ENCODE peak calls at places on chromosomes 13 and 19, in eight cellular contexts. One of them, this sample, is unnamed.

GRCh38 chr13:112078216-112078615 is 11.3 kb downstream of the SOX1 start:
- DNase-seq in thoracic aorta: no peak
- DNase-seq in HFFc6: no peak
- DNase-seq in CD4-positive, alpha-beta T cell: no peak
- DNase-seq in A549: no peak
- DNase-seq in upper lobe of left lung: no peak
- DNase-seq in retinal pigment epithelial cell: no peak
- DNase-seq in mucosa of descending colon: no peak
- DNase-seq in this sample: no peak

GRCh38 chr13:32947886-32948285 is 68.3 kb upstream of the KL start:
- DNase-seq in thoracic aorta: no peak
- DNase-seq in HFFc6: no peak
- DNase-seq in CD4-positive, alpha-beta T cell: no peak
- DNase-seq in A549: no peak
- DNase-seq in upper lobe of left lung: no peak
- DNase-seq in retinal pigment epithelial cell: no peak
- DNase-seq in mucosa of descending colon: no peak
- DNase-seq in this sample: no peak

GRCh38 chr13:41457589-41458186 is 338 bp downstream of the RGCC start:
- DNase-seq in thoracic aorta: no peak
- DNase-seq in HFFc6: no peak
- DNase-seq in CD4-positive, alpha-beta T cell: peak; percentile 35
- DNase-seq in A549: no peak
- DNase-seq in upper lobe of left lung: no peak
- DNase-seq in retinal pigment epithelial cell: no peak
- DNase-seq in mucosa of descending colon: peak; percentile 50
- DNase-seq in this sample: peak; percentile 4

GRCh38 chr19:58572818-58573657 is at the start of gene MZF1:
- DNase-seq in thoracic aorta: peak; percentile 100
- DNase-seq in HFFc6: peak; percentile 100
- DNase-seq in CD4-positive, alpha-beta T cell: peak; percentile 100
- DNase-seq in A549: peak; percentile 100
- DNase-seq in upper lobe of left lung: peak; percentile 100
- DNase-seq in retinal pigment epithelial cell: peak; percentile 100
- DNase-seq in mucosa of descending colon: peak; percentile 100
- DNase-seq in this sample: peak; percentile 99

GRCh38 chr19:29605653-29606419 is at the start of gene POP4:
- DNase-seq in thoracic aorta: peak; percentile 95
- DNase-seq in HFFc6: peak; percentile 90
- DNase-seq in CD4-positive, alpha-beta T cell: peak; percentile 98
- DNase-seq in A549: peak; percentile 98
- DNase-seq in upper lobe of left lung: peak; percentile 96
- DNase-seq in retinal pigment epithelial cell: peak; percentile 78
- DNase-seq in mucosa of descending colon: peak; percentile 98
- DNase-seq in this sample: peak; percentile 95

GRCh38 chr13:110023729-110024645 is 237.6 kb upstream of the IRS2 start:
- DNase-seq in thoracic aorta: peak; percentile 22
- DNase-seq in HFFc6: no peak
- DNase-seq in CD4-positive, alpha-beta T cell: no peak
- DNase-seq in A549: no peak
- DNase-seq in upper lobe of left lung: no peak
- DNase-seq in retinal pigment epithelial cell: peak; percentile 96
- DNase-seq in mucosa of descending colon: no peak
- DNase-seq in this sample: no peak

GRCh38 chr13:62387642-62388041 is 972.0 kb upstream of the PCDH20 start:
- DNase-seq in thoracic aorta: no peak
- DNase-seq in HFFc6: no peak
- DNase-seq in CD4-positive, alpha-beta T cell: no peak
- DNase-seq in A549: no peak
- DNase-seq in upper lobe of left lung: no peak
- DNase-seq in retinal pigment epithelial cell: no peak
- DNase-seq in mucosa of descending colon: no peak
- DNase-seq in this sample: no peak

GRCh38 chr13:86567119-86567518 is 767.9 kb upstream of the SLITRK6 start:
- DNase-seq in thoracic aorta: no peak
- DNase-seq in HFFc6: no peak
- DNase-seq in CD4-positive, alpha-beta T cell: no peak
- DNase-seq in A549: no peak
- DNase-seq in upper lobe of left lung: no peak
- DNase-seq in retinal pigment epithelial cell: no peak
- DNase-seq in mucosa of descending colon: no peak
- DNase-seq in this sample: no peak

GRCh38 chr19:13908674-13909073 is 2.7 kb downstream of the CC2D1A start:
- DNase-seq in thoracic aorta: no peak
- DNase-seq in HFFc6: no peak
- DNase-seq in CD4-positive, alpha-beta T cell: no peak
- DNase-seq in A549: no peak
- DNase-seq in upper lobe of left lung: no peak
- DNase-seq in retinal pigment epithelial cell: no peak
- DNase-seq in mucosa of descending colon: no peak
- DNase-seq in this sample: no peak

GRCh38 chr19:13906525-13906904 is 514 bp downstream of the CC2D1A start:
- DNase-seq in thoracic aorta: no peak
- DNase-seq in HFFc6: no peak
- DNase-seq in CD4-positive, alpha-beta T cell: peak; percentile 32
- DNase-seq in A549: no peak
- DNase-seq in upper lobe of left lung: peak; percentile 52
- DNase-seq in retinal pigment epithelial cell: no peak
- DNase-seq in mucosa of descending colon: peak; percentile 86
- DNase-seq in this sample: peak; percentile 36

GRCh38 chr19:13902993-13903555 is 2.8 kb downstream of the BRME1 start:
- DNase-seq in thoracic aorta: no peak
- DNase-seq in HFFc6: no peak
- DNase-seq in CD4-positive, alpha-beta T cell: no peak
- DNase-seq in A549: peak; percentile 40
- DNase-seq in upper lobe of left lung: no peak
- DNase-seq in retinal pigment epithelial cell: no peak
- DNase-seq in mucosa of descending colon: no peak
- DNase-seq in this sample: peak; percentile 20

GRCh38 chr19:13906910-13907309 is 909 bp downstream of the CC2D1A start:
- DNase-seq in thoracic aorta: no peak
- DNase-seq in HFFc6: no peak
- DNase-seq in CD4-positive, alpha-beta T cell: no peak
- DNase-seq in A549: no peak
- DNase-seq in upper lobe of left lung: no peak
- DNase-seq in retinal pigment epithelial cell: no peak
- DNase-seq in mucosa of descending colon: no peak
- DNase-seq in this sample: no peak

DNA sequence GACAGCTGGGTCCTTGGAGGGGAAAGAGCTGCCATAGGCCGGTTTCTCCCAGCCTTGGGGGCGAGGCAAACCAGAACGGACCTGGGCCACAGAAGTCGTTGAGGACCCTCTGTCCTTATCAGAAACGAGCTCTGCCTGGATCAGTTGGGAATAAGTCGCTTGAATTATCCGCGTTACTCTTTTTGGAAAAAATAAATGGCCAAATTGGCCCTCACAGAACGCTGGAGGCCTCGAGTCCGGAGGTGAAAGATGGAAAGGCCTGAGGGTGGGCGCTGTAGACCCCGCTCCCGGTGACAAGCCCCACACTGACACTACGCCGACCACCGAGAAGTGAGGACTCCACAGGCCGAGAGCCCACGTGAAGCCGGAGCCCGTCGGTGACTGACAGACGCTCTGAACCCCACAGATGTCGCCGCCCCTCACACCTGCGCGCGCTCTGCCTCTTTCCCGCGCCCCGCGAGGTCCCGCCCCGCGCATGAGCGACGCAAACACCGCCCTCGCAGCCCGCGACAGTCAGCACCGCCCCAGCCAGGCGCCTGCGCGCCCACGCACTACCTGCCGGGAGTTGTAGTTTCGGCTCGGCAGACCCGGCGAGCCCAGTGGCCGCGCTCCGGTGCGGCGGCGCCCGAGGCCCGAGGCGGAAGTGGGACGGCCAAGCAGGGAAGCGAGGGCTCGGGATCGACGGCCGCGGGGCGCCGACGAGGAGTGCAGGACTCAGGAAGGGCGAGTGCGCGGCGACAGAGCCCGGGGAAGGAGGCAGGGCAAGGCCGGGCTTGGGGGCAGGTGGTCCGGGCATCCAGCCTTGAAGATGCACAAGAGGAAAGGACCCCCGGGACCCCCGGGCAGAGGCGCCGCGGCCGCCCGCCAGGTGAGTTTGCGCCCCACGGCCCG is at the start of the genes BRME1 and CC2D1A:
- DNase-seq in thoracic aorta: peak; percentile 61
- DNase-seq in HFFc6: peak; percentile 79
- DNase-seq in CD4-positive, alpha-beta T cell: peak; percentile 94
- DNase-seq in A549: peak; percentile 87
- DNase-seq in upper lobe of left lung: peak; percentile 96
- DNase-seq in retinal pigment epithelial cell: peak; percentile 34
- DNase-seq in mucosa of descending colon: peak; percentile 97
- DNase-seq in this sample: peak; percentile 92
- TF ChIP-seq CTCF in thoracic aorta: peak; percentile 13
- TF ChIP-seq CTCF in HFFc6: no peak
- TF ChIP-seq CTCF in CD4-positive, alpha-beta T cell: no peak
- TF ChIP-seq CTCF in A549: no peak
- TF ChIP-seq CTCF in upper lobe of left lung: peak; percentile 36
- TF ChIP-seq CTCF in retinal pigment epithelial cell: no peak
- TF ChIP-seq CTCF in mucosa of descending colon: no peak
- TF ChIP-seq CTCF in this sample: no peak

DNA sequence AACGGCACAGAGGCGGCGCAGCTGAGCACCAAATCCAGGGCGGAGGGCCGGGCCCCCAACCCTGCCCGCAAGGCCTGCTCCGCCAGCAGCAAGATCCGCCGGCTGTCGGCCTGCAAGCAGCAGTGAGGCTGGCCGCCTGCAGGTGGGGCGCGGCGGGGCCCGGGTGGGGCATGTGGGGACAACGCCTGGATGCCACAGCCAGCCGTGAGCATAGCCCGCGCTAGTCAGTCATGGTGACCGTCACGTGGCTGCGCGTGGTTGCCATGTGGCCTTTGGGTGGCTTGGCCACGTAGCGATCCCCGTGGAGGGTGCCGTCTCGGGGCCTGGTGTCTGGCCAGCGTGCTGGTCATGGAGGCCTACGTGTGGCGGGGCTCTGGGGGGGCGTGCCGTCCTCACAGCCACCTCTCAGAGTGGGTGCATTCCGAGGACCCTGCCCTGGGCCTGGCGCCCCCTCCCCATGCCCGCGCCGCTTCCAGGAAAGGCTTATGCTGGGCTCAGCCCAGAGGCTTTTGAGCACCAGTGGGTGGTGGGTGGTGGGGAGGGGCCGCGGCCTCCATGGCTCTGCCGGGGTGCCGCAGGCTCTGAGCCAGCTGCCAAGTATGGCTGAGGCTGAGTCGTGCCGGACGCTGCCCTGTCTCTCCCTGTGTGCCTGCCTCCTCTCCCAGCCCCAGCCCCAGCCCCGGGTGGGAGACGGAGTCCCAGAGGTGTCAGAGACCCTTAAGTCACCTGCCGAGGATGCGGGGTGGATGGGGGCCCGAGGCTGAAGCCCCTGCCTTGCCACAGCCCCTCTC is 11.1 kb downstream of the CBARP start:
- DNase-seq in thoracic aorta: no peak
- DNase-seq in HFFc6: no peak
- DNase-seq in CD4-positive, alpha-beta T cell: no peak
- DNase-seq in A549: no peak
- DNase-seq in upper lobe of left lung: no peak
- DNase-seq in retinal pigment epithelial cell: no peak
- DNase-seq in mucosa of descending colon: no peak
- DNase-seq in this sample: no peak
- TF ChIP-seq CTCF in thoracic aorta: no peak
- TF ChIP-seq CTCF in HFFc6: no peak
- TF ChIP-seq CTCF in CD4-positive, alpha-beta T cell: no peak
- TF ChIP-seq CTCF in A549: no peak
- TF ChIP-seq CTCF in upper lobe of left lung: no peak
- TF ChIP-seq CTCF in retinal pigment epithelial cell: no peak
- TF ChIP-seq CTCF in mucosa of descending colon: no peak
- TF ChIP-seq CTCF in this sample: no peak

DNA sequence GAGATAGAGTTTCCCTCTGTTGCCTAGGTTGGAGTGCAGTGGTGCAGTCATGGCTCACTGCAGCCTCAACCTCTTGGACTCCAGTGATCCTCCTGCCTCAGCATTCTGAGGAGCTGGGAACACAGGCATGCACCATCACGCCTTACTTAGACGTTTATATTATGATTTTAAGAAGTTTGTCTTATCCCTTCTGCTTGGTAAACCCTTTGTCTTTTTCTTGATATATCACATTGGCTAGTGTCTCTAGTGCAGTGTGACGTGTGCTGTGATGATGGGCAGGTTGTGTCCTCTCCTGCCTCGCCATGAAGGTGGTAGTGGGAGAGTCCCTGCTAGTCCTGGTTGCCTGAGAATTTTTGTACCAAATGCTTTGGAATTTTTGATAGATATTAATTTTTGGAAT is 93.9 kb downstream of the KDM4B start:
- DNase-seq in thoracic aorta: no peak
- DNase-seq in HFFc6: no peak
- DNase-seq in CD4-positive, alpha-beta T cell: no peak
- DNase-seq in A549: no peak
- DNase-seq in upper lobe of left lung: no peak
- DNase-seq in retinal pigment epithelial cell: no peak
- DNase-seq in mucosa of descending colon: no peak
- DNase-seq in this sample: no peak
- TF ChIP-seq CTCF in thoracic aorta: no peak
- TF ChIP-seq CTCF in HFFc6: no peak
- TF ChIP-seq CTCF in CD4-positive, alpha-beta T cell: no peak
- TF ChIP-seq CTCF in A549: no peak
- TF ChIP-seq CTCF in upper lobe of left lung: no peak
- TF ChIP-seq CTCF in retinal pigment epithelial cell: no peak
- TF ChIP-seq CTCF in mucosa of descending colon: no peak
- TF ChIP-seq CTCF in this sample: no peak

GRCh38 chr19:5664515-5664914 is 15.8 kb downstream of the MICOS13 start:
- DNase-seq in thoracic aorta: no peak
- DNase-seq in HFFc6: no peak
- DNase-seq in CD4-positive, alpha-beta T cell: no peak
- DNase-seq in A549: no peak
- DNase-seq in upper lobe of left lung: no peak
- DNase-seq in retinal pigment epithelial cell: no peak
- DNase-seq in mucosa of descending colon: no peak
- DNase-seq in this sample: no peak

GRCh38 chr19:5667751-5668271 is 12.5 kb downstream of the MICOS13 start:
- DNase-seq in thoracic aorta: no peak
- DNase-seq in HFFc6: no peak
- DNase-seq in CD4-positive, alpha-beta T cell: no peak
- DNase-seq in A549: no peak
- DNase-seq in upper lobe of left lung: no peak
- DNase-seq in retinal pigment epithelial cell: no peak
- DNase-seq in mucosa of descending colon: no peak
- DNase-seq in this sample: no peak

GRCh38 chr19:5666921-5667610 is 13.2 kb downstream of the MICOS13 start:
- DNase-seq in thoracic aorta: no peak
- DNase-seq in HFFc6: no peak
- DNase-seq in CD4-positive, alpha-beta T cell: no peak
- DNase-seq in A549: no peak
- DNase-seq in upper lobe of left lung: no peak
- DNase-seq in retinal pigment epithelial cell: no peak
- DNase-seq in mucosa of descending colon: no peak
- DNase-seq in this sample: no peak

GRCh38 chr19:5663904-5664303 is 16.4 kb downstream of the MICOS13 start:
- DNase-seq in thoracic aorta: no peak
- DNase-seq in HFFc6: no peak
- DNase-seq in CD4-positive, alpha-beta T cell: no peak
- DNase-seq in A549: no peak
- DNase-seq in upper lobe of left lung: no peak
- DNase-seq in retinal pigment epithelial cell: no peak
- DNase-seq in mucosa of descending colon: no peak
- DNase-seq in this sample: no peak

DNA sequence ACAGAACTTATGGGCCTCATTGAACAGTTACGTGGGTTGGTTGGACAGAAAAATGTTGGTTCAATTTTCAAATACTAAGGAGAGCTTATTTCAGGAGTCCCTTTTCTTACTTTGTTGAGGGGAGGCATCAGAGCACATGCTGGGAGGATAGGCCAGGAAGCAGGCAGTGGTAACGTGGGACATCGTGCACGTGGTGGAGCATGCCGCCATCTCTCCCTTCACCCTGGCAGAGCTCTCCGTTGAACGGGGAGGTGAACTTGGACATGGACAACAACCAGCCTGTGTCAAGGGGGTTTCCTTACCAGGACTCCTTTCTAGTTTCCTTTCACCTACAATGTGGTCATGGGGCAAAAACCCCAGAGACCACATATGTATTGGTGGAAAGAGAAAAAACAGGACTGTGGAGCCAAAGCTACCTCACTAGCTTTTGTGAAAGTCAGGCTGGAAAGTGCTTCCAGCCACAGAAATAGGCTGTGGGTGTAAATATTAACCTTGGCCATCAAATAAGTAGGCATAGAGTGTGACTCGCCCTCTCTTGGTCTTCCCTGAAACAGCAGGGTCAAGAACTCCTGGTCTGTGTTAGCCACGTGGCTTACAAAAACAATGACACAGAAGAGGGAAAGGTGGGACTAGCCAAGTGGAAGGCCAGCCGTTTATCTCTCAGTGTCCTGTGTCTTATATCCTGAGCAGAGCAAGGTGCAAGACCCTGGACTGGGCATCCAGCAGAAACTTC is 14.4 kb downstream of the MICOS13 start:
- DNase-seq in thoracic aorta: no peak
- DNase-seq in HFFc6: peak; percentile 79
- DNase-seq in CD4-positive, alpha-beta T cell: no peak
- DNase-seq in A549: peak; percentile 68
- DNase-seq in upper lobe of left lung: no peak
- DNase-seq in retinal pigment epithelial cell: no peak
- DNase-seq in mucosa of descending colon: no peak
- DNase-seq in this sample: no peak
- TF ChIP-seq CTCF in thoracic aorta: no peak
- TF ChIP-seq CTCF in HFFc6: peak; percentile 63
- TF ChIP-seq CTCF in CD4-positive, alpha-beta T cell: no peak
- TF ChIP-seq CTCF in A549: no peak
- TF ChIP-seq CTCF in upper lobe of left lung: no peak
- TF ChIP-seq CTCF in retinal pigment epithelial cell: peak; percentile 37
- TF ChIP-seq CTCF in mucosa of descending colon: no peak
- TF ChIP-seq CTCF in this sample: no peak